ENCODE peak calls at places on chromosomes 1 and 21, in six cellular contexts. One of them, this sample, is unnamed.

GRCh38 chr1:48084826-48085225 is 87.6 kb upstream of the TRABD2B start:
- DNase-seq in trophoblast cell: no peak
- DNase-seq in mesenchymal stem cell: no peak
- DNase-seq in neuronal stem cell: no peak
- DNase-seq in IMR-90: no peak
- DNase-seq in H1: no peak
- DNase-seq in this sample: no peak

GRCh38 chr1:15680614-15681345 is 3.3 kb upstream of the PLEKHM2 start:
- DNase-seq in trophoblast cell: peak
- DNase-seq in H1: no peak
- DNase-seq in mesenchymal stem cell: peak
- DNase-seq in neuronal stem cell: no peak
- DNase-seq in IMR-90: peak
- DNase-seq in this sample: no peak

GRCh38 chr1:201538618-201539551 is at the start of gene NAV1:
- DNase-seq in mesenchymal stem cell: peak
- DNase-seq in IMR-90: peak
- DNase-seq in trophoblast cell: peak
- DNase-seq in neuronal stem cell: peak
- DNase-seq in H1: peak
- DNase-seq in this sample: peak

GRCh38 chr1:3629561-3630160 is 4.8 kb downstream of the TPRG1L start:
- DNase-seq in neuronal stem cell: no peak
- DNase-seq in IMR-90: no peak
- DNase-seq in mesenchymal stem cell: no peak
- DNase-seq in H1: no peak
- DNase-seq in trophoblast cell: no peak
- DNase-seq in this sample: no peak

GRCh38 chr1:3366181-3367051 is 88.0 kb upstream of the ARHGEF16 start:
- DNase-seq in trophoblast cell: no peak
- DNase-seq in mesenchymal stem cell: no peak
- DNase-seq in IMR-90: peak
- DNase-seq in neuronal stem cell: no peak
- DNase-seq in H1: no peak
- DNase-seq in this sample: no peak

GRCh38 chr1:62962794-62963776 is 179.2 kb downstream of the ATG4C start:
- DNase-seq in neuronal stem cell: peak
- DNase-seq in mesenchymal stem cell: peak
- DNase-seq in trophoblast cell: peak
- DNase-seq in H1: peak
- DNase-seq in IMR-90: peak
- DNase-seq in this sample: peak

GRCh38 chr1:162854245-162854860 is 6.6 kb downstream of the CCDC190 start:
- DNase-seq in H1: no peak
- DNase-seq in neuronal stem cell: no peak
- DNase-seq in trophoblast cell: peak
- DNase-seq in mesenchymal stem cell: peak
- DNase-seq in IMR-90: peak
- DNase-seq in this sample: peak

GRCh38 chr1:206706298-206706791 is 21.6 kb downstream of the MAPKAPK2 start:
- DNase-seq in neuronal stem cell: peak
- DNase-seq in IMR-90: peak
- DNase-seq in mesenchymal stem cell: peak
- DNase-seq in trophoblast cell: peak
- DNase-seq in H1: no peak
- DNase-seq in this sample: no peak

GRCh38 chr1:43267291-43267805 is 2.4 kb upstream of the TMEM125 start:
- DNase-seq in H1: no peak
- DNase-seq in neuronal stem cell: no peak
- DNase-seq in IMR-90: peak
- DNase-seq in trophoblast cell: peak
- DNase-seq in mesenchymal stem cell: peak
- DNase-seq in this sample: peak

GRCh38 chr21:28253378-28253777 is 739.3 kb downstream of the LTN1 start:
- DNase-seq in IMR-90: peak
- DNase-seq in H1: no peak
- DNase-seq in mesenchymal stem cell: peak
- DNase-seq in neuronal stem cell: no peak
- DNase-seq in trophoblast cell: peak
- DNase-seq in this sample: no peak

GRCh38 chr1:209657140-209657879 is 5.1 kb upstream of the LAMB3 start:
- DNase-seq in trophoblast cell: peak
- DNase-seq in mesenchymal stem cell: peak
- DNase-seq in IMR-90: no peak
- DNase-seq in neuronal stem cell: no peak
- DNase-seq in H1: no peak
- DNase-seq in this sample: no peak

GRCh38 chr1:161487483-161487827 is 17.8 kb upstream of the FCGR2A start:
- DNase-seq in neuronal stem cell: no peak
- DNase-seq in IMR-90: peak
- DNase-seq in mesenchymal stem cell: peak
- DNase-seq in H1: no peak
- DNase-seq in trophoblast cell: no peak
- DNase-seq in this sample: no peak

GRCh38 chr21:32658524-32658923 is 46.3 kb upstream of the CFAP298 start:
- DNase-seq in trophoblast cell: no peak
- DNase-seq in neuronal stem cell: no peak
- DNase-seq in mesenchymal stem cell: no peak
- DNase-seq in H1: no peak
- DNase-seq in IMR-90: no peak
- DNase-seq in this sample: no peak

GRCh38 chr1:229148743-229149142 is 122.2 kb upstream of the RAB4A start:
- DNase-seq in mesenchymal stem cell: no peak
- DNase-seq in trophoblast cell: no peak
- DNase-seq in IMR-90: no peak
- DNase-seq in neuronal stem cell: no peak
- DNase-seq in H1: no peak
- DNase-seq in this sample: no peak

GRCh38 chr1:157145081-157145480 is 6.9 kb upstream of the ETV3 start:
- DNase-seq in mesenchymal stem cell: no peak
- DNase-seq in IMR-90: peak
- DNase-seq in neuronal stem cell: no peak
- DNase-seq in H1: no peak
- DNase-seq in trophoblast cell: no peak
- DNase-seq in this sample: no peak

GRCh38 chr1:151583796-151584195 is 28.1 kb upstream of the SNX27 start:
- DNase-seq in IMR-90: no peak
- DNase-seq in trophoblast cell: peak
- DNase-seq in H1: no peak
- DNase-seq in mesenchymal stem cell: no peak
- DNase-seq in neuronal stem cell: no peak
- DNase-seq in this sample: no peak

GRCh38 chr1:234564035-234565029 is 45.6 kb downstream of the IRF2BP2 start:
- DNase-seq in H1: no peak
- DNase-seq in IMR-90: peak
- DNase-seq in neuronal stem cell: no peak
- DNase-seq in mesenchymal stem cell: peak
- DNase-seq in trophoblast cell: peak
- DNase-seq in this sample: no peak

GRCh38 chr1:40161125-40161887 is at the start of gene RLF:
- DNase-seq in mesenchymal stem cell: peak
- DNase-seq in neuronal stem cell: peak
- DNase-seq in H1: peak
- DNase-seq in IMR-90: peak
- DNase-seq in trophoblast cell: peak
- DNase-seq in this sample: peak

GRCh38 chr21:45017376-45017960 is 56.9 kb upstream of the ADARB1 start:
- DNase-seq in H1: no peak
- DNase-seq in trophoblast cell: no peak
- DNase-seq in mesenchymal stem cell: no peak
- DNase-seq in neuronal stem cell: no peak
- DNase-seq in IMR-90: peak
- DNase-seq in this sample: no peak

GRCh38 chr21:42463861-42464515 is 32.0 kb downstream of the RSPH1 start:
- DNase-seq in mesenchymal stem cell: peak
- DNase-seq in IMR-90: peak
- DNase-seq in trophoblast cell: peak
- DNase-seq in neuronal stem cell: peak
- DNase-seq in H1: peak
- DNase-seq in this sample: peak

GRCh38 chr1:151639466-151639865 is 27.6 kb downstream of the SNX27 start:
- DNase-seq in IMR-90: peak
- DNase-seq in trophoblast cell: no peak
- DNase-seq in H1: no peak
- DNase-seq in neuronal stem cell: no peak
- DNase-seq in mesenchymal stem cell: peak
- DNase-seq in this sample: no peak

GRCh38 chr1:55057956-55058298 is 18.6 kb downstream of the PCSK9 start:
- DNase-seq in neuronal stem cell: no peak
- DNase-seq in mesenchymal stem cell: no peak
- DNase-seq in trophoblast cell: no peak
- DNase-seq in IMR-90: no peak
- DNase-seq in H1: no peak
- DNase-seq in this sample: no peak
- H3K4ac ChIP-seq in neuronal stem cell: no peak
- H3K4ac ChIP-seq in mesenchymal stem cell: no peak
- H3K4ac ChIP-seq in trophoblast cell: no peak
- H3K4ac ChIP-seq in IMR-90: no peak
- H3K4ac ChIP-seq in H1: no peak
- H3K4ac ChIP-seq in this sample: no peak

DNA sequence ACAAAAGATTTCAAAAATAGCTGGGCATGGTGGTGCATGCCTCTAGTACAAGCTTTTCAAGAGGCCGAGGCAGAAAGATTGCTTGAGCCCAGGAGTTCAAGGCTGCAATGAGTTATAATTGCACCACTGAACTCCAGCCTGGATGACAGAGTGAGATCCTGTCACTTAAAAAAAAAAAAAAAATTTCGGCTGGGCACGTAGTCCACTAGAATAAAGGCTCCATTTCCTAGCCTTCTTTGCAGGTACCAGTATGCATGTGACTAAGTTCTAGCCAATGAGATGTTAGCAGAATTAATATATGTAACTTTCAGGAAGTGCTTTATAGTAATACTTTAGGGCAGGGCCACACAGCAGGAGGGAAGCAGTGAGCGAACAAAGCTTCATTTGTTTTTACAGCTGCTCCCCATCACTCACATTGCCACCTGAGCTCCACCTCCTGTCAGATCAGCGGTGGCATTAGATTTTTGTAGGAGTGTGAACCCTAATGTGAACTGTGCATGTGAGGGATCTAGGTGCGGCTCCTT is 28.8 kb upstream of the SYDE2 start:
- DNase-seq in neuronal stem cell: no peak
- DNase-seq in H1: no peak
- DNase-seq in trophoblast cell: peak
- DNase-seq in mesenchymal stem cell: no peak
- DNase-seq in IMR-90: no peak
- DNase-seq in this sample: no peak
- H2AFZ ChIP-seq in neuronal stem cell: no peak
- H2AFZ ChIP-seq in H1: no peak
- H2AFZ ChIP-seq in trophoblast cell: no peak
- H2AFZ ChIP-seq in mesenchymal stem cell: no peak
- H2AFZ ChIP-seq in IMR-90: no peak
- H2AFZ ChIP-seq in this sample: no peak

GRCh38 chr1:244337839-244338238 is 113.9 kb downstream of the ADSS2 start:
- DNase-seq in H1: no peak
- DNase-seq in IMR-90: no peak
- DNase-seq in trophoblast cell: peak
- DNase-seq in neuronal stem cell: no peak
- DNase-seq in mesenchymal stem cell: no peak
- DNase-seq in this sample: peak

GRCh38 chr1:244341455-244342450 is 110.0 kb downstream of the ADSS2 start:
- DNase-seq in trophoblast cell: peak
- DNase-seq in H1: peak
- DNase-seq in neuronal stem cell: no peak
- DNase-seq in IMR-90: no peak
- DNase-seq in mesenchymal stem cell: no peak
- DNase-seq in this sample: peak

GRCh38 chr1:244338996-244339692 is 112.6 kb downstream of the ADSS2 start:
- DNase-seq in IMR-90: no peak
- DNase-seq in neuronal stem cell: no peak
- DNase-seq in H1: no peak
- DNase-seq in mesenchymal stem cell: no peak
- DNase-seq in trophoblast cell: no peak
- DNase-seq in this sample: peak

GRCh38 chr1:244339776-244340175 is 111.9 kb downstream of the ADSS2 start:
- DNase-seq in neuronal stem cell: no peak
- DNase-seq in trophoblast cell: no peak
- DNase-seq in mesenchymal stem cell: no peak
- DNase-seq in IMR-90: no peak
- DNase-seq in H1: no peak
- DNase-seq in this sample: peak

GRCh38 chr1:244340396-244340795 is 111.3 kb downstream of the ADSS2 start:
- DNase-seq in IMR-90: no peak
- DNase-seq in H1: peak
- DNase-seq in trophoblast cell: no peak
- DNase-seq in mesenchymal stem cell: no peak
- DNase-seq in neuronal stem cell: no peak
- DNase-seq in this sample: peak
- H3K4ac ChIP-seq in IMR-90: no peak
- H3K4ac ChIP-seq in H1: no peak
- H3K4ac ChIP-seq in trophoblast cell: no peak
- H3K4ac ChIP-seq in mesenchymal stem cell: no peak
- H3K4ac ChIP-seq in neuronal stem cell: no peak
- H3K4ac ChIP-seq in this sample: no peak

GRCh38 chr1:50973255-50973654 is 3.2 kb downstream of the CDKN2C start:
- DNase-seq in IMR-90: no peak
- DNase-seq in neuronal stem cell: no peak
- DNase-seq in trophoblast cell: no peak
- DNase-seq in H1: no peak
- DNase-seq in mesenchymal stem cell: no peak
- DNase-seq in this sample: no peak

GRCh38 chr1:50972766-50973165 is 2.7 kb downstream of the CDKN2C start:
- DNase-seq in mesenchymal stem cell: no peak
- DNase-seq in H1: no peak
- DNase-seq in neuronal stem cell: no peak
- DNase-seq in trophoblast cell: no peak
- DNase-seq in IMR-90: no peak
- DNase-seq in this sample: no peak

GRCh38 chr1:50975436-50975835 is 5.4 kb downstream of the CDKN2C start:
- DNase-seq in trophoblast cell: no peak
- DNase-seq in mesenchymal stem cell: no peak
- DNase-seq in IMR-90: no peak
- DNase-seq in neuronal stem cell: no peak
- DNase-seq in H1: no peak
- DNase-seq in this sample: no peak

GRCh38 chr1:50974618-50974935 is 4.5 kb downstream of the CDKN2C start:
- DNase-seq in H1: no peak
- DNase-seq in trophoblast cell: no peak
- DNase-seq in neuronal stem cell: no peak
- DNase-seq in IMR-90: no peak
- DNase-seq in mesenchymal stem cell: no peak
- DNase-seq in this sample: no peak

DNA sequence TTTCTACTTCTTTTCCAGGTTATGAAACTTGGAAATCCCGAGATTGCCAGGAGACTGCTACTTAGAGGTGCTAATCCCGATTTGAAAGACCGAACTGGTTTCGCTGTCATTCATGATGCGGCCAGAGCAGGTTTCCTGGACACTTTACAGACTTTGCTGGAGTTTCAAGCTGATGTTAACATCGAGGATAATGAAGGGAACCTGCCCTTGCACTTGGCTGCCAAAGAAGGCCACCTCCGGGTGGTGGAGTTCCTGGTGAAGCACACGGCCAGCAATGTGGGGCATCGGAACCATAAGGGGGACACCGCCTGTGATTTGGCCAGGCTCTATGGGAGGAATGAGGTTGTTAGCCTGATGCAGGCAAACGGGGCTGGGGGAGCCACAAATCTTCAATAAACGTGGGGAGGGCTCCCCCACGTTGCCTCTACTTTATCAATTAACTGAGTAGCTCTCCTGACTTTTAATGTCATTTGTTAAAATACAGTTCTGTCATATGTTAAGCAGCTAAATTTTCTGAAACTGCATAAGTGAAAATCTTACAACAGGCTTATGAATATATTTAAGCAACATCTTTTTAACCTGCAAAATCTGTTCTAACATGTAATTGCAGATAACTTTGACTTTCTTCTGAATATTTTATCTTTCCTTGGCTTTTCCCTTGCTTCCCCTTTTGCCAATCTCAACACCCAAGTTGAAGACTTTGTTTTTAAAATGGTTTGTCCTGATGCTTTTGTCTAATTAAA is 4.0 kb downstream of the CDKN2C start:
- DNase-seq in mesenchymal stem cell: peak
- DNase-seq in neuronal stem cell: no peak
- DNase-seq in trophoblast cell: no peak
- DNase-seq in H1: peak
- DNase-seq in IMR-90: no peak
- DNase-seq in this sample: peak
- H2AFZ ChIP-seq in mesenchymal stem cell: no peak
- H2AFZ ChIP-seq in neuronal stem cell: no peak
- H2AFZ ChIP-seq in trophoblast cell: no peak
- H2AFZ ChIP-seq in H1: no peak
- H2AFZ ChIP-seq in IMR-90: no peak
- H2AFZ ChIP-seq in this sample: no peak